ENCODE peak calls at places on chromosomes 6 and 20, in six cellular contexts. J, R, A, K, B and M are unnamed samples.
A peak's percentile ranks its signal among the peaks of the same experiment; 100 is the strongest.

GRCh38 chr6:39927159-39927558 is 7.1 kb downstream of the MOCS1 start:
- DNase-seq in R (no peak), K (no peak), A (peak; percentile 37), J (no peak), B (peak; percentile 26), M (no peak)

GRCh38 chr20:13199279-13199678 is 21.8 kb upstream of the ISM1 start:
- DNase-seq in K (no peak), R (no peak), B (no peak), A (no peak), J (no peak), M (no peak)

GRCh38 chr20:15446373-15446772 is 1109.0 kb upstream of the FLRT3 start:
- DNase-seq in B (no peak), R (no peak), K (no peak), A (no peak), J (no peak), M (no peak)

GRCh38 chr20:1858859-1859258 is 36.3 kb upstream of the SIRPA start:
- DNase-seq in J (no peak), K (no peak), B (no peak), A (peak; percentile 67), R (no peak), M (no peak)

GRCh38 chr6:165843568-165844113 is 180.6 kb upstream of the PDE10A start:
- DNase-seq in A (no peak), K (no peak), J (no peak), B (no peak), R (no peak), M (no peak)

GRCh38 chr6:5078121-5078695 is 6.9 kb upstream of the PPP1R3G start:
- DNase-seq in B (peak; percentile 34), R (no peak), K (no peak), A (no peak), J (no peak), M (no peak)

GRCh38 chr20:25237610-25238318 is 10.1 kb upstream of the PYGB start:
- DNase-seq in A (peak; percentile 99), R (no peak), K (no peak), B (peak; percentile 94), J (no peak), M (peak; percentile 91)

GRCh38 chr20:60046011-60046413 is 87.8 kb downstream of the CDH26 start:
- DNase-seq in J (no peak), K (no peak), B (no peak), A (no peak), R (no peak), M (no peak)

GRCh38 chr20:37007898-37008649 is 56.6 kb upstream of the SAMHD1 start:
- DNase-seq in B (no peak), J (no peak), K (no peak), A (peak; percentile 61), R (no peak), M (no peak)

GRCh38 chr6:110534731-110535164 is 58.3 kb upstream of the SLC22A16 start:
- DNase-seq in K (no peak), B (no peak), A (peak; percentile 75), R (no peak), J (no peak), M (no peak)

GRCh38 chr6:37056439-37057127 is 51.1 kb downstream of the FGD2 start:
- DNase-seq in J (no peak), K (no peak), A (no peak), R (no peak), B (peak; percentile 31), M (no peak)

GRCh38 chr20:63273635-63274380 is 1.2 kb downstream of the ARFGAP1 start:
- DNase-seq in K (no peak), R (no peak), B (no peak), J (no peak), A (peak; percentile 53), M (no peak)

GRCh38 chr6:57040011-57040410 is 6.5 kb upstream of the KIAA1586 start:
- DNase-seq in B (peak; percentile 19), J (no peak), A (no peak), K (no peak), R (no peak), M (no peak)
- TF ChIP-seq CTCF in B (no peak), J (no peak), A (peak; percentile 9), K (no peak), R (no peak), M (no peak)

GRCh38 chr20:40797425-40797824 is 108.4 kb upstream of the MAFB start:
- DNase-seq in K (peak; percentile 17), A (peak; percentile 14), B (peak; percentile 23), R (no peak), J (no peak), M (no peak)
- TF ChIP-seq CTCF in K (peak; percentile 63), A (peak; percentile 43), B (peak; percentile 63), R (peak; percentile 32), J (peak; percentile 65), M (peak; percentile 41)

DNA sequence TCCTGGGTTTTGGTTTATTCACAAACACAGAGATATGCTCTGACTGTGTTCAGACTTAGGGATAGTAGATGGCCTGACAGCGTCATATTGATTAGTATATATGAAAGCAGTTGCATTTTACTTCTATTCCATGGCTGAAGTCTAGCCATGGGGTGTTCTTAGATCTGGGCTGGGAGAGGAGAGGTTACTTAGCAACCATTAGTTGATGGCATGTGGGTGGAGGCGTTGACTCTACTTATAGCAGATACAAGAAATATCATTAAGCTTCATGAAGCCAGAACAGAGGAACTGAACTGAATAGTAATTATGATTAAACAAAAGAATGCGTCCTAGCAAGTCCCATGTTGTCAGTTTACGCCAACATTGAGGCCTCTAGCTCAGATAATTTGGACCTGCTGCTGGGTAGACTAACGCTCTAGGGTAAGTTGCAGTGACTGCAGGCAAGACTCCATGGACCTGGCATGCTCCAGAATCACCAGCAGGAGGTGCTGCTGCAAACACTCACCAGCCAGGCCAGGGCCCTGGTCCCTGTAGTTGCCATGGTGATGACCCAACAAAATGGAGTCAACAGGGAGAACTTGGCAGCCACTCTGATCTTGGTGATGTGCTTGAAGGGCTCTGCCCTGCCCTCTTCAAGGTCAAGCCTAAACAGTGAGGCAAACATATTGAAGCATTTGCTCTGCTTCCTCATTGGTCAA is 477.4 kb downstream of the PREX1 start:
- DNase-seq in R (no peak), J (no peak), K (peak; percentile 29), B (no peak), A (peak; percentile 10), M (no peak)
- TF ChIP-seq CTCF in R (no peak), J (peak; percentile 35), K (peak; percentile 60), B (no peak), A (peak; percentile 8), M (no peak)

GRCh38 chr6:148836751-148837150 is 89.9 kb downstream of the UST start:
- DNase-seq in R (no peak), A (no peak), J (no peak), B (no peak), K (no peak), M (no peak)

GRCh38 chr6:148835920-148836441 is 89.2 kb downstream of the UST start:
- DNase-seq in A (peak; percentile 59), B (no peak), K (no peak), R (no peak), J (no peak), M (no peak)

GRCh38 chr6:148837941-148838340 is 91.1 kb downstream of the UST start:
- DNase-seq in R (no peak), J (no peak), B (no peak), A (no peak), K (no peak), M (no peak)

GRCh38 chr6:148840256-148840655 is 93.4 kb downstream of the UST start:
- DNase-seq in J (no peak), B (no peak), R (no peak), K (no peak), A (no peak), M (no peak)

GRCh38 chr6:148839044-148839443 is 92.2 kb downstream of the UST start:
- DNase-seq in B (no peak), R (no peak), J (no peak), K (no peak), A (no peak), M (no peak)
- TF ChIP-seq CTCF in B (no peak), R (no peak), J (no peak), K (no peak), A (no peak), M (no peak)

GRCh38 chr20:19015890-19016465 is 196.5 kb upstream of the SLC24A3 start:
- DNase-seq in B (no peak), A (no peak), K (no peak), R (no peak), J (no peak), M (no peak)
- TF ChIP-seq CTCF in B (no peak), A (no peak), K (no peak), R (no peak), J (no peak), M (no peak)